ENCODE peak calls at places on chromosomes 6 and 20, in six cellular contexts. Q is GM10248, R is stomach, C is right lobe of liver, M is heart left ventricle, S is epithelial cell of esophagus. T is an unnamed sample.

GRCh38 chr20:30812739-30813411 is 444.6 kb upstream of the DEFB115 start:
- DNase-seq in R (no peak), S (no peak), M (no peak), Q (peak), C (no peak), T (no peak)

GRCh38 chr6:5398530-5398929 is 137.2 kb downstream of the FARS2 start:
- DNase-seq in S (peak), M (no peak), R (no peak), Q (peak), C (no peak), T (no peak)

GRCh38 chr20:34037121-34037520 is 43.4 kb downstream of the RALY start:
- DNase-seq in C (no peak), S (peak), M (no peak), Q (no peak), R (peak), T (no peak)

GRCh38 chr6:16698988-16699868 is 62.0 kb downstream of the ATXN1 start:
- DNase-seq in M (no peak), R (no peak), C (no peak), Q (no peak), S (peak), T (peak)

GRCh38 chr20:4488407-4489339 is 233.0 kb upstream of the PRND start:
- DNase-seq in S (peak), M (no peak), C (no peak), Q (no peak), R (no peak), T (no peak)

GRCh38 chr20:39206899-39207564 is 244.9 kb downstream of the DHX35 start:
- DNase-seq in R (peak), Q (no peak), S (peak), C (no peak), M (no peak), T (no peak)

GRCh38 chr6:26486358-26486757 is 13.7 kb upstream of the BTN1A1 start:
- DNase-seq in C (no peak), M (no peak), S (no peak), R (no peak), Q (no peak), T (no peak)

GRCh38 chr6:166512567-166512966 is 73.9 kb downstream of the RAMACL start:
- DNase-seq in Q (peak), C (no peak), S (no peak), R (no peak), M (no peak), T (no peak)

GRCh38 chr20:59925894-59926293 is 7.5 kb downstream of the SYCP2 start:
- DNase-seq in Q (no peak), S (peak), R (no peak), C (no peak), M (no peak), T (no peak)

GRCh38 chr20:38307371-38308046 is 3.6 kb downstream of the BPI start:
- DNase-seq in Q (no peak), C (no peak), S (peak), M (no peak), R (no peak), T (no peak)

GRCh38 chr6:168616807-168617756 is 176.1 kb downstream of the SMOC2 start:
- DNase-seq in Q (no peak), M (no peak), R (no peak), C (no peak), S (peak), T (no peak)

GRCh38 chr6:43817192-43817591 is 47.2 kb downstream of the VEGFA start:
- DNase-seq in C (no peak), M (peak), R (peak), Q (peak), S (peak), T (peak)

GRCh38 chr6:55276745-55277627 is 50.3 kb upstream of the GFRAL start:
- DNase-seq in S (peak), C (no peak), M (peak), Q (peak), R (no peak), T (no peak)

GRCh38 chr6:621916-622315 is 35.0 kb downstream of the HUS1B start:
- DNase-seq in C (no peak), S (no peak), Q (no peak), R (no peak), M (no peak), T (no peak)

GRCh38 chr6:53752856-53753255 is 41.9 kb upstream of the LRRC1 start:
- DNase-seq in S (peak), C (no peak), M (no peak), R (no peak), Q (no peak), T (no peak)

GRCh38 chr20:24060851-24061590 is 72.4 kb upstream of the GGTLC1 start:
- DNase-seq in R (no peak), Q (no peak), M (no peak), S (no peak), C (no peak), T (no peak)

GRCh38 chr20:47095690-47096089 is 201.0 kb downstream of the EYA2 start:
- DNase-seq in C (no peak), S (no peak), Q (no peak), M (no peak), R (no peak), T (no peak)

GRCh38 chr6:1179571-1180459 is 132.1 kb upstream of the FOXQ1 start:
- DNase-seq in Q (no peak), M (no peak), C (no peak), R (no peak), S (no peak), T (no peak)

GRCh38 chr20:51190783-51191180 is 167.9 kb upstream of the KCNG1 start:
- DNase-seq in C (no peak), S (no peak), M (no peak), Q (no peak), R (no peak), T (no peak)

GRCh38 chr6:168215121-168215808 is 104.3 kb downstream of the DACT2 start:
- DNase-seq in R (peak), Q (no peak), C (no peak), M (no peak), S (no peak), T (no peak)

GRCh38 chr6:1708820-1709612 is 99.3 kb downstream of the FOXC1 start:
- DNase-seq in R (no peak), C (peak), M (no peak), Q (no peak), S (no peak), T (peak)

GRCh38 chr6:31125586-31126363 is 5.5 kb upstream of the CDSN start:
- DNase-seq in M (no peak), R (no peak), C (no peak), Q (no peak), S (peak), T (no peak)

GRCh38 chr6:161218222-161218621 is 55.6 kb downstream of the AGPAT4 start:
- DNase-seq in S (no peak), C (no peak), M (no peak), Q (no peak), R (no peak), T (no peak)

GRCh38 chr20:33653900-33654596 is 8.1 kb upstream of the C20orf144 start:
- DNase-seq in S (peak), C (no peak), M (no peak), Q (no peak), R (peak), T (peak)

GRCh38 chr6:143279385-143279784 is 171.1 kb downstream of the ADAT2 start:
- DNase-seq in S (peak), C (no peak), Q (peak), R (no peak), M (no peak), T (no peak)

GRCh38 chr6:51753635-51754034 is 333.8 kb downstream of the PKHD1 start:
- DNase-seq in S (peak), M (peak), C (no peak), Q (peak), R (peak), T (no peak)

GRCh38 chr6:4941782-4942672 is 61.8 kb downstream of the RPP40 start:
- DNase-seq in Q (peak), C (peak), S (peak), R (no peak), M (no peak), T (peak)

GRCh38 chr6:16759181-16759645 is 2.0 kb downstream of the ATXN1 start:
- DNase-seq in R (no peak), C (no peak), Q (no peak), S (no peak), M (no peak), T (no peak)

GRCh38 chr20:63156221-63156671 is 59.7 kb downstream of the YTHDF1 start:
- DNase-seq in M (no peak), Q (no peak), C (peak), S (no peak), R (no peak), T (peak)

GRCh38 chr6:133240511-133241087 is 558 bp upstream of the EYA4 start:
- DNase-seq in S (peak), C (no peak), R (no peak), M (peak), Q (peak), T (no peak)
- TF ChIP-seq CTCF in S (no peak), C (no peak), R (no peak), M (no peak), Q (no peak), T (no peak)

DNA sequence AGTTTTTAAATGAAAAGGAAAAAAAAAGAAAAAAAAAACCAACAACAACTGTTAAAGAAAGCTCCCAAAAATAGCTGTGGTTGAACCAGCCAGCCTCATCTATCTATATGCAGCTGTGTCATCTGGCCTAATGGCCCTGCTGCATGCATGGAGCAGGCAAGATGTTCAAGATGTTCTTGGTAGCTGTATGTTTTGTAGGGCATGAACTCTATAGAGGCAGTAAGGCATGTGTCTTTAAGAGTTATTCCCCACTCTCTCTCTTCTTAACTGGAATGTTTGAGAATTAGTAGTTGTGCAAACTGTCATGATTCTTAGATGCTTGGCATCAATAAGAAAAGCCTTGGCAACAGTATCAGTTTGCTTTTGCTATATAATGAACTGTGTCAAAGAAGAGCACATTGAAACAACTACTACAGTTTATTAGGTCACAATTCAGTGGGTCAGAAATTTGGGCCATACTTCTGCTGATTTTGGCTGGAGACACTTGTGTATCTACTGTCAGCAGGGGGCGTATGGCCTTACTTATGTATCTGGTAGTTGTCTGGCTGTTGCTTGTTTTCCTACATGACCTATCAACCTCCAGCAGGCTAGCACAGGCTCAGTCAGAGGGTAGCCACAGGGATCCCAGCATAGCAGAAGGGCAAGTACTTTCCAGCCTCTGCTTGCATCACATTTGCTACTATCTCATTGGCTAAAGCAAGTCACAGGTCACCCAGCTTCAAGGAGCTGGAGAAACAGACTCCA is 56.1 kb upstream of the LAMP5 start:
- DNase-seq in R (peak), M (no peak), Q (no peak), S (peak), C (no peak), T (peak)
- TF ChIP-seq CTCF in R (no peak), M (no peak), Q (peak), S (peak), C (no peak), T (peak)

DNA sequence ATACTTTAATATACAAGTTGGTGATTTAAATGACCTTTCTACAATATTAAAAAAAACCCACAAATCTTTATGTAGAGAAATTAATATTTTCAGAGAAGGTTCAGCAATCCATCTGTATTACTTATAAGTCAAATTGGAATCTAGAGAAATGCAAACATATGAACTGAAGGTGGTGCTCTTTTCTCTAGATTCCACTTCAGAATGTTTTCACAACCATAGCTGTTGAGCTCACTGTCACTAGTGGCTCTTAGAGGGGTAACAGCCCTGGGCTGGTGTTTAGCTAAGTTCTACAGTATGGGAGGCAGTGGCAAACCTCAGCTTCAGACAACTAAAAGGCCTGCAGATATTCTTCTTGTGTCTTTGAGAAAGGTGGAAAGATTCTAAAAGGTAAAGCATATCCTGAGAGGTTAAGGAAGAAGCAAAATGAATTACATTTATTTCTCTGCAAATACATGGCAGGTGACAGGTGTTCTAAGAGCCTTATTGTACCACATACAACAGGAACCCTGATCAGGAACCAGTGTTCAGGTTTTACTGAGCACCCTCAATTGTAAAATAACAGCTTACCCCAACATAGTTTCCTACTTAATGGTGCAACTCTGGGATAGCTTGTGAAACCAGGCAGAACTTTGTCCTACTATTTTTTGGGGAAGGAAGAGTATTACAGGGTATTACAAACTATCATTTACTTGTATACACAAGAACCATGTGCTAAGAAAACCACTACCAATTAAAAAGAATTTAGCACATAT is 56.6 kb upstream of the SAMHD1 start:
- DNase-seq in S (peak), R (no peak), C (no peak), M (no peak), Q (peak), T (no peak)
- TF ChIP-seq CTCF in S (peak), R (no peak), C (peak), M (no peak), Q (peak), T (peak)

GRCh38 chr20:1334761-1335160 is 5.8 kb upstream of the SDCBP2 start:
- DNase-seq in C (no peak), S (peak), M (no peak), R (no peak), Q (no peak), T (no peak)
- TF ChIP-seq CTCF in C (no peak), S (peak), M (no peak), R (no peak), Q (no peak), T (peak)

GRCh38 chr20:2173186-2173585 is 71.6 kb downstream of the STK35 start:
- DNase-seq in S (no peak), C (no peak), M (no peak), Q (no peak), R (peak), T (no peak)
- TF ChIP-seq CTCF in S (no peak), C (no peak), M (no peak), Q (no peak), R (no peak), T (no peak)

GRCh38 chr6:152716322-152716721 is 18.6 kb downstream of the MYCT1 start:
- DNase-seq in S (no peak), R (no peak), Q (no peak), C (no peak), M (no peak), T (no peak)
- TF ChIP-seq CTCF in S (no peak), R (no peak), Q (no peak), C (no peak), M (no peak), T (no peak)

GRCh38 chr6:45419574-45420082 is 41.9 kb upstream of the SUPT3H start:
- DNase-seq in Q (peak), C (peak), R (peak), S (peak), M (peak), T (peak)
- TF ChIP-seq CTCF in Q (peak), C (peak), R (no peak), S (peak), M (peak), T (peak)

T was measured in CD14-positive monocyte.